ENCODE peak calls at places on chromosomes 1 and 21, in ten cellular contexts. One of them, this sample, is unnamed.

GRCh38 chr1:222310830-222311229 is 237.1 kb downstream of the HHIPL2 start:
- DNase-seq in aorta: no peak
- DNase-seq in epithelial cell of esophagus: no peak
- DNase-seq in mammary epithelial cell: no peak
- DNase-seq in tibial nerve: no peak
- DNase-seq in heart right ventricle: peak
- DNase-seq in iPS DF 6.9: no peak
- DNase-seq in astrocyte of the spinal cord: no peak
- DNase-seq in uterus: no peak
- DNase-seq in A549: no peak
- DNase-seq in this sample: no peak

GRCh38 chr1:3821004-3821933 is 25.0 kb upstream of the LRRC47 start:
- DNase-seq in aorta: no peak
- DNase-seq in epithelial cell of esophagus: peak
- DNase-seq in mammary epithelial cell: no peak
- DNase-seq in tibial nerve: no peak
- DNase-seq in heart right ventricle: no peak
- DNase-seq in iPS DF 6.9: no peak
- DNase-seq in astrocyte of the spinal cord: no peak
- DNase-seq in uterus: no peak
- DNase-seq in A549: no peak
- DNase-seq in this sample: no peak

GRCh38 chr1:95117207-95118018 is at the start of gene TLCD4:
- DNase-seq in aorta: peak
- DNase-seq in epithelial cell of esophagus: peak
- DNase-seq in mammary epithelial cell: peak
- DNase-seq in tibial nerve: no peak
- DNase-seq in heart right ventricle: peak
- DNase-seq in iPS DF 6.9: peak
- DNase-seq in astrocyte of the spinal cord: peak
- DNase-seq in uterus: peak
- DNase-seq in A549: peak
- DNase-seq in this sample: peak

GRCh38 chr1:32786856-32787255 is 30.3 kb downstream of the YARS1 start:
- DNase-seq in aorta: no peak
- DNase-seq in epithelial cell of esophagus: peak
- DNase-seq in mammary epithelial cell: no peak
- DNase-seq in tibial nerve: no peak
- DNase-seq in heart right ventricle: no peak
- DNase-seq in iPS DF 6.9: no peak
- DNase-seq in astrocyte of the spinal cord: no peak
- DNase-seq in uterus: no peak
- DNase-seq in A549: no peak
- DNase-seq in this sample: peak

GRCh38 chr1:218658899-218659298 is 313.8 kb downstream of the TGFB2 start:
- DNase-seq in aorta: no peak
- DNase-seq in epithelial cell of esophagus: peak
- DNase-seq in mammary epithelial cell: peak
- DNase-seq in tibial nerve: no peak
- DNase-seq in heart right ventricle: no peak
- DNase-seq in iPS DF 6.9: no peak
- DNase-seq in astrocyte of the spinal cord: peak
- DNase-seq in uterus: no peak
- DNase-seq in A549: peak
- DNase-seq in this sample: peak

GRCh38 chr1:44294588-44295007 is 60.5 kb downstream of the ERI3 start:
- DNase-seq in aorta: peak
- DNase-seq in epithelial cell of esophagus: no peak
- DNase-seq in mammary epithelial cell: no peak
- DNase-seq in tibial nerve: peak
- DNase-seq in heart right ventricle: peak
- DNase-seq in iPS DF 6.9: peak
- DNase-seq in astrocyte of the spinal cord: peak
- DNase-seq in uterus: peak
- DNase-seq in A549: peak
- DNase-seq in this sample: peak

GRCh38 chr1:238139713-238140112 is 249.0 kb upstream of the ZP4 start:
- DNase-seq in aorta: no peak
- DNase-seq in epithelial cell of esophagus: peak
- DNase-seq in mammary epithelial cell: peak
- DNase-seq in tibial nerve: no peak
- DNase-seq in heart right ventricle: no peak
- DNase-seq in iPS DF 6.9: no peak
- DNase-seq in astrocyte of the spinal cord: peak
- DNase-seq in uterus: no peak
- DNase-seq in A549: no peak
- DNase-seq in this sample: no peak

GRCh38 chr1:13556224-13556764 is 27.3 kb upstream of the PDPN start:
- DNase-seq in aorta: no peak
- DNase-seq in epithelial cell of esophagus: peak
- DNase-seq in mammary epithelial cell: no peak
- DNase-seq in tibial nerve: no peak
- DNase-seq in heart right ventricle: no peak
- DNase-seq in iPS DF 6.9: no peak
- DNase-seq in astrocyte of the spinal cord: no peak
- DNase-seq in uterus: no peak
- DNase-seq in A549: no peak
- DNase-seq in this sample: no peak

GRCh38 chr1:245133995-245134715 is 20.6 kb upstream of the KIF26B start:
- DNase-seq in aorta: no peak
- DNase-seq in epithelial cell of esophagus: no peak
- DNase-seq in mammary epithelial cell: no peak
- DNase-seq in tibial nerve: no peak
- DNase-seq in heart right ventricle: peak
- DNase-seq in iPS DF 6.9: no peak
- DNase-seq in astrocyte of the spinal cord: no peak
- DNase-seq in uterus: no peak
- DNase-seq in A549: no peak
- DNase-seq in this sample: no peak

GRCh38 chr1:50969611-50970507 is at the start of gene CDKN2C:
- DNase-seq in aorta: peak
- DNase-seq in epithelial cell of esophagus: peak
- DNase-seq in mammary epithelial cell: peak
- DNase-seq in tibial nerve: peak
- DNase-seq in heart right ventricle: peak
- DNase-seq in iPS DF 6.9: no peak
- DNase-seq in astrocyte of the spinal cord: peak
- DNase-seq in uterus: peak
- DNase-seq in A549: no peak
- DNase-seq in this sample: peak

GRCh38 chr1:30101016-30101415 is 622.4 kb downstream of the MATN1 start:
- DNase-seq in aorta: no peak
- DNase-seq in epithelial cell of esophagus: no peak
- DNase-seq in mammary epithelial cell: no peak
- DNase-seq in tibial nerve: no peak
- DNase-seq in heart right ventricle: no peak
- DNase-seq in iPS DF 6.9: no peak
- DNase-seq in astrocyte of the spinal cord: no peak
- DNase-seq in uterus: no peak
- DNase-seq in A549: no peak
- DNase-seq in this sample: no peak

DNA sequence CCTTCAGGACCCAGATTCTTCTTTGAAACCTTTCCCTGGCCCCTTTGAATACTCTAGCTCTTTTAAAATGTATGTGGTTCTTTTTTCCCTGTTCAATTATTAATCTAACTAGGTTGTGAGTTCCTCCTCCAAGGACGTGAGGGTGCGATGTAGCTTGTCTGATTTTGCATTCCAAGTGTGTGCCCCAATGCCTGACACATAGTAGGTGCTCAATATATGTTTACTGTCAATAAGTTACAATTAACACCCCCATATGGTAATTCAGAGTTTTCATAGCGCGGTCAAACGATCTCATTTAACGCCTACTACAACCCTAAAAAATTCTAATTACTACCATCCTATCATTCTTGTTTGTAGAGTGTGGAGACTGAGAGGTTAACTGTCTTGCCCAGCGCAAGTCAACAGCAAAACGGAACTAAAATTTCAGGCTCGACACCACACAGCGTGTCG is 482 bp upstream of the MTR start:
- DNase-seq in aorta: no peak
- DNase-seq in epithelial cell of esophagus: no peak
- DNase-seq in mammary epithelial cell: no peak
- DNase-seq in tibial nerve: no peak
- DNase-seq in heart right ventricle: no peak
- DNase-seq in iPS DF 6.9: no peak
- DNase-seq in astrocyte of the spinal cord: no peak
- DNase-seq in uterus: no peak
- DNase-seq in A549: no peak
- DNase-seq in this sample: no peak
- H3K4me3 ChIP-seq in aorta: no peak
- H3K4me3 ChIP-seq in epithelial cell of esophagus: peak
- H3K4me3 ChIP-seq in mammary epithelial cell: peak
- H3K4me3 ChIP-seq in tibial nerve: peak
- H3K4me3 ChIP-seq in heart right ventricle: peak
- H3K4me3 ChIP-seq in iPS DF 6.9: peak
- H3K4me3 ChIP-seq in astrocyte of the spinal cord: peak
- H3K4me3 ChIP-seq in uterus: peak
- H3K4me3 ChIP-seq in A549: peak
- H3K4me3 ChIP-seq in this sample: peak

DNA sequence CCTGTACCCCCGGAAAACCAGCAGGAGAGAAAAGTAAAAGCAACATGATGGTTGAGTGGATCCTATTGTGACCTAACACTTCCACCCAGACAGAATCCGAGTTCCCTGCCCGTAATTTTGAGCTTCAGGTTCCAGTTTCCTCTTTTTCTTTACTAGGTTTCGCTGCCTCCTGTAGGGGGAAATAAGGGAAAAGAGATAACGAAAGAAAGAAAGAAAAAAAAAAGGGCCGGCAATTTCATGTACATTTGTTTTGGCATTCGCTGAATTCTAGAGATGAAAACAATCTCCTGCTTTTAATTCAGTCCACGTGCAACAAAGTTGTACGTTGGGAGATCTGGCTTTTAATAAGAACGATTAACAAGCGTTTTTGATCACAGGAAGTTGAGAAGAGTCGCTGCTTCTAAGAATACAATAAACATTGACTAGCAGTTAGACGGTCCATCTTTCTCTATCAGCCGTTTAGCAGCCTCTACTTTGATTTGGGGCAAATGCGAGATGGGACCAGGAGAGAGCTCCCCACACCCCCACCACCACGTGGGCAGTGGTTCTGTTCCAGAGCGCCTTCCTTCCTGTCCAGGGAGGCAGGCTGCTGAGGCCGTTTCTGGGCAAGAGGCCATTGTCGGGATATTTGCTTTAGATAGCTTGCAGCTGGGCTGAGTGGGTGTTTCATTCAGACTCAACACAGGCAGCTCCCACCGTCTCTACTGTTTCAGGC is 155.9 kb upstream of the RUNX1 start:
- DNase-seq in aorta: peak
- DNase-seq in epithelial cell of esophagus: no peak
- DNase-seq in mammary epithelial cell: no peak
- DNase-seq in tibial nerve: peak
- DNase-seq in heart right ventricle: peak
- DNase-seq in iPS DF 6.9: no peak
- DNase-seq in astrocyte of the spinal cord: peak
- DNase-seq in uterus: peak
- DNase-seq in A549: no peak
- DNase-seq in this sample: peak
- H3K4me3 ChIP-seq in aorta: peak
- H3K4me3 ChIP-seq in epithelial cell of esophagus: no peak
- H3K4me3 ChIP-seq in mammary epithelial cell: no peak
- H3K4me3 ChIP-seq in tibial nerve: peak
- H3K4me3 ChIP-seq in heart right ventricle: peak
- H3K4me3 ChIP-seq in iPS DF 6.9: no peak
- H3K4me3 ChIP-seq in astrocyte of the spinal cord: no peak
- H3K4me3 ChIP-seq in uterus: no peak
- H3K4me3 ChIP-seq in A549: no peak
- H3K4me3 ChIP-seq in this sample: no peak

GRCh38 chr1:232952514-232953175 is 2.2 kb downstream of the NTPCR start:
- DNase-seq in aorta: no peak
- DNase-seq in epithelial cell of esophagus: peak
- DNase-seq in mammary epithelial cell: peak
- DNase-seq in tibial nerve: no peak
- DNase-seq in heart right ventricle: no peak
- DNase-seq in iPS DF 6.9: peak
- DNase-seq in astrocyte of the spinal cord: peak
- DNase-seq in uterus: no peak
- DNase-seq in A549: peak
- DNase-seq in this sample: peak
- H3K4me3 ChIP-seq in aorta: no peak
- H3K4me3 ChIP-seq in epithelial cell of esophagus: no peak
- H3K4me3 ChIP-seq in mammary epithelial cell: no peak
- H3K4me3 ChIP-seq in tibial nerve: no peak
- H3K4me3 ChIP-seq in heart right ventricle: no peak
- H3K4me3 ChIP-seq in iPS DF 6.9: no peak
- H3K4me3 ChIP-seq in astrocyte of the spinal cord: no peak
- H3K4me3 ChIP-seq in uterus: no peak
- H3K4me3 ChIP-seq in A549: no peak
- H3K4me3 ChIP-seq in this sample: no peak

GRCh38 chr1:59074574-59074973 is 222.3 kb upstream of the FGGY start:
- DNase-seq in aorta: no peak
- DNase-seq in epithelial cell of esophagus: no peak
- DNase-seq in mammary epithelial cell: no peak
- DNase-seq in tibial nerve: no peak
- DNase-seq in heart right ventricle: no peak
- DNase-seq in iPS DF 6.9: no peak
- DNase-seq in astrocyte of the spinal cord: no peak
- DNase-seq in uterus: no peak
- DNase-seq in A549: no peak
- DNase-seq in this sample: no peak

GRCh38 chr1:59075021-59075420 is 221.9 kb upstream of the FGGY start:
- DNase-seq in aorta: no peak
- DNase-seq in epithelial cell of esophagus: no peak
- DNase-seq in mammary epithelial cell: no peak
- DNase-seq in tibial nerve: no peak
- DNase-seq in heart right ventricle: no peak
- DNase-seq in iPS DF 6.9: no peak
- DNase-seq in astrocyte of the spinal cord: no peak
- DNase-seq in uterus: no peak
- DNase-seq in A549: no peak
- DNase-seq in this sample: no peak

GRCh38 chr1:59072017-59072947 is 224.6 kb upstream of the FGGY start:
- DNase-seq in aorta: no peak
- DNase-seq in epithelial cell of esophagus: peak
- DNase-seq in mammary epithelial cell: no peak
- DNase-seq in tibial nerve: no peak
- DNase-seq in heart right ventricle: no peak
- DNase-seq in iPS DF 6.9: no peak
- DNase-seq in astrocyte of the spinal cord: peak
- DNase-seq in uterus: no peak
- DNase-seq in A549: no peak
- DNase-seq in this sample: no peak

GRCh38 chr1:59070607-59071006 is 226.3 kb upstream of the FGGY start:
- DNase-seq in aorta: no peak
- DNase-seq in epithelial cell of esophagus: no peak
- DNase-seq in mammary epithelial cell: no peak
- DNase-seq in tibial nerve: no peak
- DNase-seq in heart right ventricle: no peak
- DNase-seq in iPS DF 6.9: no peak
- DNase-seq in astrocyte of the spinal cord: no peak
- DNase-seq in uterus: no peak
- DNase-seq in A549: no peak
- DNase-seq in this sample: no peak

DNA sequence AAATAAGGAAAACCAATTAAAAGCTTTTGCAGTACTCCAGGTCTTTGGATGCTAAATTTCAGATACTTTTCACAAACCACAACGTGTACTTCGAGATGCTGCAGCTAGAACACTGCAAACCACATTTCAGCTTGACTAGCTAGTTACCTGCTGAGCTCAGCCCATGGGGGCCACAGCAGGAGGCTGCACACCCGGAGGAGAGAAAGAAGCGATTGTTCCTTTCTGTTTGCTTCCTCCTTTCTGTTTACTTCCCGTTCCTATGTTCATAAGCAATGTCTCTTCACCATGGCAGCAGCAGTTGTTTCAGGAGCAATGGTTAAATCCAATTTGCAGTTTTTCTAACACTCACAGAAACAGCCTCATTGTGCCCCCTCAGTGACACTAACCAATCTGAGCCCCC is 225.6 kb upstream of the FGGY start:
- DNase-seq in aorta: no peak
- DNase-seq in epithelial cell of esophagus: no peak
- DNase-seq in mammary epithelial cell: no peak
- DNase-seq in tibial nerve: no peak
- DNase-seq in heart right ventricle: no peak
- DNase-seq in iPS DF 6.9: no peak
- DNase-seq in astrocyte of the spinal cord: peak
- DNase-seq in uterus: no peak
- DNase-seq in A549: no peak
- DNase-seq in this sample: no peak
- H3K4me3 ChIP-seq in aorta: no peak
- H3K4me3 ChIP-seq in epithelial cell of esophagus: no peak
- H3K4me3 ChIP-seq in mammary epithelial cell: no peak
- H3K4me3 ChIP-seq in tibial nerve: no peak
- H3K4me3 ChIP-seq in heart right ventricle: no peak
- H3K4me3 ChIP-seq in iPS DF 6.9: no peak
- H3K4me3 ChIP-seq in astrocyte of the spinal cord: no peak
- H3K4me3 ChIP-seq in uterus: no peak
- H3K4me3 ChIP-seq in A549: no peak
- H3K4me3 ChIP-seq in this sample: no peak